ENCODE peak calls at places on chromosome 6, in four cellular contexts. V, N, Z and W are unnamed samples.
A peak's percentile ranks its signal among the peaks of the same experiment; 100 is the strongest.

GRCh38 chr6:148179786-148180185 is 162.9 kb upstream of the SASH1 start:
- DNase-seq in V (peak; percentile 32), N (no peak), Z (peak; percentile 57), W (peak; percentile 25)

GRCh38 chr6:73024598-73024997 is 200.7 kb downstream of the KHDC1L start:
- DNase-seq in N (no peak), Z (no peak), V (no peak), W (no peak)

GRCh38 chr6:107641500-107641931 is 151.6 kb downstream of the SOBP start:
- DNase-seq in Z (no peak), N (no peak), V (no peak), W (no peak)

GRCh38 chr6:14658909-14659561 is 541.5 kb downstream of the CD83 start:
- DNase-seq in V (no peak), Z (no peak), N (no peak), W (peak; percentile 83)

GRCh38 chr6:33628401-33628964 is 7.4 kb downstream of the ITPR3 start:
- DNase-seq in Z (no peak), N (no peak), V (no peak), W (no peak)

GRCh38 chr6:6969761-6970223 is 138.0 kb upstream of the RREB1 start:
- DNase-seq in N (no peak), Z (no peak), V (peak; percentile 52), W (no peak)

GRCh38 chr6:45830441-45831139 is 185.1 kb downstream of the CLIC5 start:
- DNase-seq in V (no peak), N (peak; percentile 86), Z (no peak), W (no peak)

GRCh38 chr6:139988702-139989101 is 614.3 kb upstream of the CITED2 start:
- DNase-seq in N (no peak), Z (no peak), V (no peak), W (no peak)

GRCh38 chr6:25659633-25660368 is 7.8 kb downstream of the SCGN start:
- DNase-seq in V (no peak), N (no peak), Z (no peak), W (no peak)

GRCh38 chr6:168686831-168687730 is 246.1 kb downstream of the SMOC2 start:
- DNase-seq in Z (peak; percentile 41), N (no peak), V (no peak), W (no peak)

GRCh38 chr6:43735642-43736199 is 34.3 kb upstream of the VEGFA start:
- DNase-seq in N (no peak), V (no peak), Z (no peak), W (no peak)

GRCh38 chr6:108782231-108783041 is 65.8 kb upstream of the ARMC2 start:
- DNase-seq in N (no peak), V (peak; percentile 68), Z (peak; percentile 82), W (peak; percentile 81)

GRCh38 chr6:35278708-35279107 is 18.9 kb upstream of the DEF6 start:
- DNase-seq in V (no peak), N (no peak), Z (no peak), W (no peak)

GRCh38 chr6:129207832-129208231 is 324.9 kb downstream of the LAMA2 start:
- DNase-seq in N (no peak), Z (no peak), V (no peak), W (no peak)

GRCh38 chr6:104326173-104327001 is 533.3 kb downstream of the HACE1 start:
- DNase-seq in V (no peak), Z (no peak), N (no peak), W (no peak)

GRCh38 chr6:20436719-20437118 is 35.0 kb downstream of the E2F3 start:
- DNase-seq in V (no peak), Z (no peak), N (no peak), W (no peak)

GRCh38 chr6:168374051-168374502 is 54.5 kb upstream of the DACT2 start:
- DNase-seq in Z (no peak), N (no peak), V (no peak), W (no peak)

GRCh38 chr6:116476021-116476678 is 15.0 kb downstream of the CALHM6 start:
- DNase-seq in N (peak; percentile 62), Z (no peak), V (no peak), W (peak; percentile 24)

GRCh38 chr6:3109755-3110154 is 8.8 kb upstream of the BPHL start:
- DNase-seq in V (no peak), Z (peak; percentile 2), N (no peak), W (no peak)

GRCh38 chr6:108211676-108212075 is 45.9 kb downstream of the NR2E1 start:
- DNase-seq in N (no peak), Z (no peak), V (no peak), W (no peak)

GRCh38 chr6:35796236-35796635 is 887 bp downstream of the CLPS start:
- DNase-seq in V (peak; percentile 16), N (no peak), Z (no peak), W (no peak)

GRCh38 chr6:111540971-111541719 is 58.1 kb upstream of the REV3L start:
- DNase-seq in Z (no peak), N (no peak), V (no peak), W (no peak)

GRCh38 chr6:28354688-28355554 is 5.2 kb downstream of the ZKSCAN3 start:
- DNase-seq in Z (no peak), N (no peak), V (no peak), W (no peak)

GRCh38 chr6:161038229-161039003 is 46.8 kb downstream of the MAP3K4 start:
- DNase-seq in V (no peak), Z (no peak), N (peak; percentile 72), W (peak; percentile 96)

GRCh38 chr6:160790028-160790792 is 88.2 kb downstream of the PLG start:
- DNase-seq in Z (peak; percentile 56), V (peak; percentile 24), N (no peak), W (no peak)

GRCh38 chr6:88050140-88050818 is 2.6 kb downstream of the SPACA1 start:
- DNase-seq in N (no peak), V (no peak), Z (no peak), W (no peak)

GRCh38 chr6:103113416-103113815 is 1719.9 kb downstream of the GRIK2 start:
- DNase-seq in N (no peak), V (no peak), Z (no peak), W (no peak)

GRCh38 chr6:46521464-46521971 is 30.3 kb upstream of the RCAN2 start:
- DNase-seq in Z (no peak), V (no peak), N (no peak), W (peak; percentile 15)

GRCh38 chr6:72464791-72465691 is 156.8 kb upstream of the KCNQ5 start:
- DNase-seq in N (no peak), Z (no peak), V (peak; percentile 12), W (peak; percentile 83)

GRCh38 chr6:25239059-25239458 is 40.1 kb upstream of the CARMIL1 start:
- DNase-seq in V (no peak), N (no peak), Z (no peak), W (no peak)

GRCh38 chr6:82365011-82365751 is 1.6 kb downstream of the TPBG start:
- DNase-seq in V (no peak), N (no peak), Z (peak; percentile 75), W (peak; percentile 35)

GRCh38 chr6:82362868-82363267 is 749 bp upstream of the TPBG start:
- DNase-seq in Z (no peak), V (no peak), N (no peak), W (peak; percentile 94)

GRCh38 chr6:82364087-82365010 is 732 bp downstream of the TPBG start:
- DNase-seq in Z (peak; percentile 83), N (no peak), V (no peak), W (peak; percentile 60)

GRCh38 chr6:82362144-82362543 is 1.5 kb upstream of the TPBG start:
- DNase-seq in Z (no peak), N (no peak), V (no peak), W (no peak)

DNA sequence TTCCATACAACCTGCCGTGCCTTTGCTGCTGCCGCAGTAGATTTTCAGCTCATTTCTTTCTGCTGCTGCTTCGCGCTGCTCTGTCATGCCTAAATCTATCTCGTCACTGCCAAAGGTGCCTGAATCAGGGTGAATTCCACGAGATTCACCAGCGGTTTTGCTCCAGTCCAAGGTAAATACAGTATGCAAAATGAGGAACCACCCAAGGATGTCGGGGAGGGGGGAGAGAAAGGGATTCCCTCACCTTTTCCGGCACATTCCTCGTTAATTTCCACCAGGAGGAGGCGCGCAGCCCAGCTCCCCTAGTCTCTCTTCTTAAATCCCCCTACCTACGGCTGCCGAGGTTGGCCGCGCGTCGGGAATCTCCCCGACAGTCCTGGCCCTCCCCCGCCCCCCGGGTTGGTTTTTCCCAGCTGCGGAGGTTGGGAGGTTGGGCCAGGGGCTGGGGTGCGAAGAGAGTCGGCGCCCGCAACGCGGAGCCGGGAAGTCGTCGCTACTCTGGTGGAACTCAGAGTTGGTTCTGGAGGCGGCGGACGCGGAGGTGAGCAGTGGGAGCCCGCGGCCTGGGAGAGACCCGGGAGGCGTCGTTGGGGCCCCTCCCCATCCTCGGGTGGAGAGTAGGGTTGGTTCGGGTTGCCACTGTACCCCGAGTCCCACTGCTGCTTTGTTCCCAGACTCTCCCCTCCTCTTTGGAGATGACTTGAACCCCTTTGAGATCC is at the start of gene TPBG:
- DNase-seq in Z (peak; percentile 90), N (no peak), V (peak; percentile 13), W (peak; percentile 82)
- TF ChIP-seq CHD1 in Z (peak; percentile 78), N (peak; percentile 95), V (no peak), W (peak; percentile 96)

DNA sequence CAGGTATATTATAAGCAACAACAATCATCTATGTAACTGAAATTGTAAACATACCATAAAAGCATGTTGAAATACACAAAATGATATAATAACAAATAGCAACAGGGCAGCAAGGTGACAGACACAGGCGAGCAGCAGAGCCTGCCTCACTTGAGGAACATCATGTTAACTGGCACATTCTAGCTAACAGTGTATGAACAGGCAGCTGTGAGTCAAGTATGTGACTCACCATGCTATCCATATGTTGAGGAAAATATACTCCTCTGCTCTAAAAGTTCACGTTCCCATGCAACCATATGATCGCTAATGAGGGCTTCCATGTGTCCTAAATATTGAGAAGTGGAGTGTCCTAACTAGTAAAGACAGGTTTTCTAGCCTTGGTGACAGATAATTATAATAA is 18.4 kb downstream of the SERAC1 start:
- DNase-seq in V (no peak), Z (no peak), N (no peak), W (peak; percentile 91)
- TF ChIP-seq RFX5 in V (no peak), Z (no peak), N (no peak), W (no peak)

GRCh38 chr6:145310116-145310515 is 425.2 kb downstream of the EPM2A start:
- DNase-seq in N (no peak), V (no peak), Z (no peak), W (peak; percentile 79)
- H3K4me2 ChIP-seq in N (no peak overlapping the region), V (no peak overlapping the region), Z (no peak overlapping the region), W (peak overlapping the region; percentile 60)

GRCh38 chr6:158604048-158604406 is 40.5 kb downstream of the DYNLT1 start:
- DNase-seq in Z (no peak), V (no peak), N (no peak), W (no peak)

GRCh38 chr6:158603261-158604047 is 41.1 kb downstream of the DYNLT1 start:
- DNase-seq in V (no peak), N (no peak), Z (no peak), W (no peak)

GRCh38 chr6:158596861-158597260 is 37.0 kb downstream of the TMEM181 start:
- DNase-seq in N (no peak), Z (no peak), V (no peak), W (no peak)

GRCh38 chr6:158597565-158597964 is 37.7 kb downstream of the TMEM181 start:
- DNase-seq in V (no peak), N (no peak), Z (no peak), W (no peak)

GRCh38 chr6:158599635-158600034 is 39.7 kb downstream of the TMEM181 start:
- DNase-seq in Z (no peak), N (no peak), V (no peak), W (no peak)
- TF ChIP-seq CHD1 in Z (no peak), N (no peak), V (no peak), W (no peak)